ENCODE peak calls at places on chromosomes 7 and 10, in six cellular contexts. Q is H9, L is IMR-90, T is mesendoderm, N is mesenchymal stem cell, P is trophoblast cell. U is an unnamed sample.

GRCh38 chr7:159175792-159176191 is 31.1 kb upstream of the VIPR2 start:
- DNase-seq in Q (no peak), L (no peak), T (no peak), N (no peak), P (no peak), U (no peak)

GRCh38 chr10:110725809-110726641 is 81.9 kb downstream of the RBM20 start:
- DNase-seq in Q (no peak), L (peak; percentile 37), T (peak; percentile 53), N (peak; percentile 48), P (no peak), U (no peak)

GRCh38 chr10:87656431-87657072 is 3.1 kb upstream of the PAPSS2 start:
- DNase-seq in Q (no peak), L (peak; percentile 52), T (peak; percentile 77), N (peak; percentile 69), P (no peak), U (peak; percentile 57)

GRCh38 chr10:101285093-101285463 is 55.8 kb upstream of the LBX1 start:
- DNase-seq in Q (peak; percentile 27), L (no peak), T (no peak), N (no peak), P (no peak), U (no peak)

GRCh38 chr7:42144253-42145002 is 92.6 kb downstream of the GLI3 start:
- DNase-seq in Q (no peak), L (peak; percentile 29), T (no peak), N (no peak), P (no peak), U (no peak)

GRCh38 chr7:78578701-78579100 is 780.1 kb downstream of the PHTF2 start:
- DNase-seq in Q (peak; percentile 78), L (no peak), T (peak; percentile 93), N (no peak), P (no peak), U (peak; percentile 59)

GRCh38 chr7:34158311-34158710 is 253.0 kb downstream of the BMPER start:
- DNase-seq in Q (no peak), L (peak; percentile 41), T (no peak), N (peak; percentile 32), P (no peak), U (no peak)

GRCh38 chr7:96823274-96823673 is 113.6 kb upstream of the SEM1 start:
- DNase-seq in Q (no peak), L (peak; percentile 21), T (no peak), N (no peak), P (no peak), U (no peak)

GRCh38 chr10:79266092-79266491 is 81.2 kb upstream of the PPIF start:
- DNase-seq in Q (no peak), L (no peak), T (no peak), N (no peak), P (no peak), U (no peak)

GRCh38 chr10:5317547-5318107 is 47.1 kb upstream of the UCN3 start:
- DNase-seq in Q (no peak), L (peak; percentile 73), T (peak; percentile 18), N (peak; percentile 70), P (no peak), U (no peak)

GRCh38 chr10:126917975-126918908 is 13.0 kb downstream of the DOCK1 start:
- DNase-seq in Q (no peak), L (no peak), T (no peak), N (no peak), P (no peak), U (no peak)

GRCh38 chr10:23540401-23540800 is 101.5 kb downstream of the OTUD1 start:
- DNase-seq in Q (no peak), L (no peak), T (peak; percentile 9), N (no peak), P (no peak), U (no peak)

GRCh38 chr10:12056758-12057157 is 12.0 kb upstream of the DHTKD1 start:
- DNase-seq in Q (no peak), L (no peak), T (no peak), N (no peak), P (no peak), U (no peak)

GRCh38 chr10:117134084-117135025 is 3.7 kb downstream of the VAX1 start:
- DNase-seq in Q (peak; percentile 54), L (no peak), T (peak; percentile 66), N (no peak), P (no peak), U (peak; percentile 49)

GRCh38 chr7:28958235-28958945 is at the start of gene TRIL:
- DNase-seq in Q (peak; percentile 67), L (peak; percentile 50), T (peak; percentile 73), N (peak; percentile 74), P (no peak), U (peak; percentile 77)

GRCh38 chr7:1858435-1859265 is 188.6 kb downstream of the ELFN1 start:
- DNase-seq in Q (no peak), L (no peak), T (no peak), N (no peak), P (no peak), U (no peak)

GRCh38 chr10:116561026-116561425 is 15.3 kb downstream of the PNLIP start:
- DNase-seq in Q (no peak), L (no peak), T (no peak), N (no peak), P (no peak), U (no peak)

GRCh38 chr7:155093586-155093985 is 23.5 kb downstream of the HTR5A start:
- DNase-seq in Q (no peak), L (no peak), T (no peak), N (no peak), P (no peak), U (no peak)

GRCh38 chr10:17562572-17562971 is 54.6 kb downstream of the HACD1 start:
- DNase-seq in Q (no peak), L (peak; percentile 69), T (peak; percentile 51), N (peak; percentile 33), P (no peak), U (no peak)

GRCh38 chr10:7832060-7832459 is 13.8 kb downstream of the TAF3 start:
- DNase-seq in Q (no peak), L (no peak), T (no peak), N (no peak), P (no peak), U (no peak)

GRCh38 chr10:21721000-21721670 is 187.1 kb downstream of the MLLT10 start:
- DNase-seq in Q (no peak), L (peak; percentile 68), T (no peak), N (peak; percentile 50), P (no peak), U (no peak)

GRCh38 chr10:133159950-133160812 is at the start of gene KNDC1:
- DNase-seq in Q (peak; percentile 58), L (peak; percentile 17), T (peak; percentile 48), N (no peak), P (no peak), U (no peak)

GRCh38 chr7:40833541-40834234 is 698.9 kb downstream of the SUGCT start:
- DNase-seq in Q (no peak), L (peak; percentile 55), T (peak; percentile 4), N (peak; percentile 29), P (no peak), U (no peak)

GRCh38 chr7:129825005-129825553 is 127.7 kb downstream of the UBE2H start:
- DNase-seq in Q (peak; percentile 99), L (no peak), T (peak; percentile 99), N (peak; percentile 54), P (peak; percentile 82), U (peak; percentile 61)

GRCh38 chr10:8053446-8054242 is 844 bp upstream of the GATA3 start:
- DNase-seq in Q (peak; percentile 92), L (peak; percentile 70), T (peak; percentile 95), N (peak; percentile 89), P (peak; percentile 93), U (peak; percentile 85)

GRCh38 chr10:28532509-28533314 is at the start of gene WAC:
- DNase-seq in Q (peak; percentile 93), L (peak; percentile 89), T (peak; percentile 97), N (peak; percentile 95), P (peak; percentile 91), U (peak; percentile 95)
- H2BK5ac ChIP-seq in Q (no peak within 1 kb of the TSS), L (peak within 1 kb of the TSS; percentile 99), T (peak within 1 kb of the TSS; percentile 97), N (peak within 1 kb of the TSS; percentile 96), P (peak within 1 kb of the TSS; percentile 96), U (peak within 1 kb of the TSS; percentile 97)

GRCh38 chr7:101615446-101615845 is 13.7 kb downstream of the MYL10 start:
- DNase-seq in Q (no peak), L (no peak), T (no peak), N (no peak), P (no peak), U (no peak)

GRCh38 chr7:101608772-101609713 is 20.1 kb downstream of the MYL10 start:
- DNase-seq in Q (peak; percentile 71), L (no peak), T (peak; percentile 66), N (no peak), P (peak; percentile 94), U (no peak)

GRCh38 chr7:101614098-101614938 is 14.8 kb downstream of the MYL10 start:
- DNase-seq in Q (no peak), L (no peak), T (peak; percentile 97), N (no peak), P (peak; percentile 37), U (no peak)

GRCh38 chr7:101614939-101615302 is 14.2 kb downstream of the MYL10 start:
- DNase-seq in Q (no peak), L (no peak), T (peak; percentile 81), N (no peak), P (peak; percentile 99), U (no peak)

GRCh38 chr7:101612885-101613490 is 16.1 kb downstream of the MYL10 start:
- DNase-seq in Q (no peak), L (no peak), T (peak; percentile 49), N (no peak), P (no peak), U (no peak)
- H2BK5ac ChIP-seq in Q (no peak overlapping the region), L (no peak overlapping the region), T (peak overlapping the region; percentile 5), N (no peak overlapping the region), P (no peak overlapping the region), U (no peak overlapping the region)

GRCh38 chr7:32921896-32922295 is 30.3 kb upstream of the KBTBD2 start:
- DNase-seq in Q (no peak), L (peak; percentile 78), T (no peak), N (peak; percentile 72), P (no peak), U (no peak)
- H2BK5ac ChIP-seq in Q (no peak overlapping the region), L (no peak overlapping the region), T (no peak overlapping the region), N (no peak overlapping the region), P (no peak overlapping the region), U (no peak overlapping the region)

GRCh38 chr7:75914655-75915415 is at the start of gene POR:
- DNase-seq in Q (peak; percentile 95), L (peak; percentile 88), T (peak; percentile 95), N (peak; percentile 91), P (peak; percentile 92), U (peak; percentile 95)
- H2BK5ac ChIP-seq in Q (no peak within 1 kb of the TSS), L (peak within 1 kb of the TSS; percentile 71), T (no peak within 1 kb of the TSS), N (no peak within 1 kb of the TSS), P (peak within 1 kb of the TSS; percentile 54), U (peak within 1 kb of the TSS; percentile 92)

DNA sequence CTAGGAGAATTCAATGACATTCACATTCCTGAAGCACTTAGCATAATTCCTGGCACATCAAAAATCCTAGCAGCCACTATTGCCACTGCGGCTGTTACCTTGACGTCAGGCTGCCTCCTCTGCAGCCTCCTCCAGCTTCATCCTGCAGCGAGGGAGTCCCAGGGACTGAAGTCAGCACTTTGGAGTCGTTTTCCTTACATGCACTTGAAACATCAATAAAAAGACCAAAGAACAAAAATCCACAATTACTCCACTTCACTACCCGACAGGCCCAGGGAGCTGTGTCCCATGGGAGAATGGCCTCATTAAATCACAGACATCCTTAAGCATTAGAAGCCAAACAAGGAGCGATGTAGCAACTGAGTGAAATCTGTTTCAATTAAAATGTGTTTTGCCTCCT is 48.6 kb upstream of the NANOS1 start:
- DNase-seq in Q (peak; percentile 2), L (no peak), T (no peak), N (peak; percentile 10), P (no peak), U (no peak)
- H2BK5ac ChIP-seq in Q (no peak overlapping the region), L (no peak overlapping the region), T (no peak overlapping the region), N (no peak overlapping the region), P (no peak overlapping the region), U (no peak overlapping the region)

U was measured in neuronal stem cell.